ENCODE peak calls at places on chromosomes 1 and 21, in ten cellular contexts. One of them, this sample, is unnamed. For H3K4me1, the result is how much of the 10 kb centered on the place peaks cover.

GRCh38 chr21:42460391-42461184 is 35.4 kb downstream of the RSPH1 start:
- DNase-seq in OCI-LY7: peak
- DNase-seq in SK-N-SH: peak
- DNase-seq in mesenchymal stem cell: no peak
- DNase-seq in neural progenitor cell: peak
- DNase-seq in endothelial cell of umbilical vein: no peak
- DNase-seq in neuronal stem cell: no peak
- DNase-seq in PC-3: no peak
- DNase-seq in hepatocyte: no peak
- DNase-seq in fibroblast of lung: no peak
- DNase-seq in this sample: peak

GRCh38 chr1:208349679-208350330 is 105.6 kb upstream of the PLXNA2 start:
- DNase-seq in fibroblast of lung: no peak
- DNase-seq in OCI-LY7: no peak
- DNase-seq in SK-N-SH: no peak
- DNase-seq in neural progenitor cell: peak
- DNase-seq in mesenchymal stem cell: no peak
- DNase-seq in PC-3: no peak
- DNase-seq in endothelial cell of umbilical vein: no peak
- DNase-seq in neuronal stem cell: peak
- DNase-seq in hepatocyte: no peak
- DNase-seq in this sample: no peak

GRCh38 chr1:99943238-99943794 is 26.5 kb upstream of the SLC35A3 start:
- DNase-seq in mesenchymal stem cell: peak
- DNase-seq in neuronal stem cell: no peak
- DNase-seq in fibroblast of lung: peak
- DNase-seq in PC-3: peak
- DNase-seq in SK-N-SH: no peak
- DNase-seq in neural progenitor cell: no peak
- DNase-seq in endothelial cell of umbilical vein: no peak
- DNase-seq in hepatocyte: peak
- DNase-seq in OCI-LY7: no peak
- DNase-seq in this sample: no peak

GRCh38 chr1:112589766-112590165 is 29.2 kb downstream of the ST7L start:
- DNase-seq in OCI-LY7: no peak
- DNase-seq in hepatocyte: no peak
- DNase-seq in fibroblast of lung: no peak
- DNase-seq in mesenchymal stem cell: no peak
- DNase-seq in endothelial cell of umbilical vein: no peak
- DNase-seq in neuronal stem cell: no peak
- DNase-seq in PC-3: no peak
- DNase-seq in SK-N-SH: no peak
- DNase-seq in neural progenitor cell: no peak
- DNase-seq in this sample: no peak

GRCh38 chr1:245003246-245003645 is 138.9 kb upstream of the HNRNPU start:
- DNase-seq in fibroblast of lung: no peak
- DNase-seq in neural progenitor cell: no peak
- DNase-seq in OCI-LY7: no peak
- DNase-seq in hepatocyte: no peak
- DNase-seq in SK-N-SH: no peak
- DNase-seq in mesenchymal stem cell: no peak
- DNase-seq in endothelial cell of umbilical vein: no peak
- DNase-seq in neuronal stem cell: no peak
- DNase-seq in PC-3: no peak
- DNase-seq in this sample: no peak

GRCh38 chr1:24540906-24541710 is 14.8 kb upstream of the NCMAP start:
- DNase-seq in fibroblast of lung: peak
- DNase-seq in hepatocyte: peak
- DNase-seq in mesenchymal stem cell: peak
- DNase-seq in endothelial cell of umbilical vein: peak
- DNase-seq in PC-3: peak
- DNase-seq in OCI-LY7: no peak
- DNase-seq in neuronal stem cell: no peak
- DNase-seq in neural progenitor cell: no peak
- DNase-seq in SK-N-SH: no peak
- DNase-seq in this sample: peak

GRCh38 chr21:15564907-15565306 is 164.9 kb upstream of the USP25 start:
- DNase-seq in OCI-LY7: no peak
- DNase-seq in neural progenitor cell: peak
- DNase-seq in fibroblast of lung: no peak
- DNase-seq in PC-3: no peak
- DNase-seq in mesenchymal stem cell: no peak
- DNase-seq in neuronal stem cell: no peak
- DNase-seq in endothelial cell of umbilical vein: no peak
- DNase-seq in hepatocyte: peak
- DNase-seq in SK-N-SH: no peak
- DNase-seq in this sample: no peak

GRCh38 chr1:187383366-187383765 is 554.6 kb downstream of the PLA2G4A start:
- DNase-seq in fibroblast of lung: no peak
- DNase-seq in OCI-LY7: no peak
- DNase-seq in neural progenitor cell: peak
- DNase-seq in neuronal stem cell: no peak
- DNase-seq in mesenchymal stem cell: no peak
- DNase-seq in PC-3: no peak
- DNase-seq in hepatocyte: no peak
- DNase-seq in endothelial cell of umbilical vein: no peak
- DNase-seq in SK-N-SH: no peak
- DNase-seq in this sample: no peak

GRCh38 chr1:44650159-44650831 is 24.0 kb downstream of the TMEM53 start:
- DNase-seq in mesenchymal stem cell: no peak
- DNase-seq in OCI-LY7: no peak
- DNase-seq in endothelial cell of umbilical vein: no peak
- DNase-seq in SK-N-SH: peak
- DNase-seq in neural progenitor cell: peak
- DNase-seq in PC-3: no peak
- DNase-seq in fibroblast of lung: no peak
- DNase-seq in neuronal stem cell: peak
- DNase-seq in hepatocyte: peak
- DNase-seq in this sample: no peak

GRCh38 chr1:61110587-61110986 is 28.2 kb downstream of the NFIA start:
- DNase-seq in neuronal stem cell: no peak
- DNase-seq in neural progenitor cell: no peak
- DNase-seq in OCI-LY7: no peak
- DNase-seq in SK-N-SH: no peak
- DNase-seq in endothelial cell of umbilical vein: no peak
- DNase-seq in hepatocyte: no peak
- DNase-seq in fibroblast of lung: no peak
- DNase-seq in PC-3: no peak
- DNase-seq in mesenchymal stem cell: no peak
- DNase-seq in this sample: no peak
- H3K4me2 ChIP-seq in neuronal stem cell: no peak
- H3K4me2 ChIP-seq in neural progenitor cell: no peak
- H3K4me2 ChIP-seq in OCI-LY7: no peak
- H3K4me2 ChIP-seq in SK-N-SH: no peak
- H3K4me2 ChIP-seq in endothelial cell of umbilical vein: no peak
- H3K4me2 ChIP-seq in hepatocyte: no peak
- H3K4me2 ChIP-seq in fibroblast of lung: no peak
- H3K4me2 ChIP-seq in PC-3: no peak
- H3K4me2 ChIP-seq in mesenchymal stem cell: no peak
- H3K4me2 ChIP-seq in this sample: no peak

DNA sequence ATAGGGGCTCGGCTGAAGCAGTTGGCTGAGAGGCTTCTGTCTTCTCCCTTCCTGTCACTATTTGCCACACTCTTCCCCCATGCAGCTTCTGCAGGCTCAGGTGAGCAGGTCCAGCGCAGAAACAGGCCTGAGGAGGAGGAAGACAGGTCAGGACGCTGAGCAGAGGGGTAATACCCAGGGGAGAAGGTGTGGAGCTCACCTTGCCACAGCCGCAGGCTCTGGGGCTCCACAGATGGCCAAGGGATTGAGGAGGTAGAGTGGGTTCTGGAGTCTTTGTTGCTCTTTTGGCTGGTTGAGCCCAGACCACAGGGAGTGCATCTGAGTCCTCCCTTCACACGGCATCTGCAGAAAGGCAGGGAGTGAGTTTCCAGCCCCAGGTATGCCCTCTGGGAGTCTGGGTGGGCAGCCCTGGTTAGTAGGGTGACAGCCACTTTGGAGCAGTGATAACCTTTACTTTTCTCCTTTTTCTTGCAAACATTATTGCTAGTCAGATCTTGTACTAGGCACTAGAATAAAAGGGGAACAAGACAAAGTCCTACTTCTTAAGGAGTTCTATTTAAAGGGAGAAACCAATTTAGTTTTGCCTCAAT is 9.7 kb downstream of the EIF3I start:
- DNase-seq in mesenchymal stem cell: no peak
- DNase-seq in neural progenitor cell: no peak
- DNase-seq in neuronal stem cell: no peak
- DNase-seq in SK-N-SH: no peak
- DNase-seq in endothelial cell of umbilical vein: no peak
- DNase-seq in fibroblast of lung: no peak
- DNase-seq in OCI-LY7: no peak
- DNase-seq in hepatocyte: no peak
- DNase-seq in PC-3: no peak
- DNase-seq in this sample: no peak
- H3K4me3 ChIP-seq in mesenchymal stem cell: no peak
- H3K4me3 ChIP-seq in neural progenitor cell: no peak
- H3K4me3 ChIP-seq in neuronal stem cell: no peak
- H3K4me3 ChIP-seq in SK-N-SH: no peak
- H3K4me3 ChIP-seq in endothelial cell of umbilical vein: no peak
- H3K4me3 ChIP-seq in fibroblast of lung: no peak
- H3K4me3 ChIP-seq in OCI-LY7: no peak
- H3K4me3 ChIP-seq in hepatocyte: no peak
- H3K4me3 ChIP-seq in PC-3: no peak
- H3K4me3 ChIP-seq in this sample: no peak

GRCh38 chr21:29145837-29146453 is 15.5 kb downstream of the MAP3K7CL start:
- DNase-seq in SK-N-SH: no peak
- DNase-seq in fibroblast of lung: peak
- DNase-seq in hepatocyte: no peak
- DNase-seq in neuronal stem cell: no peak
- DNase-seq in mesenchymal stem cell: peak
- DNase-seq in OCI-LY7: no peak
- DNase-seq in neural progenitor cell: no peak
- DNase-seq in PC-3: no peak
- DNase-seq in endothelial cell of umbilical vein: peak
- DNase-seq in this sample: no peak

GRCh38 chr21:29146726-29147125 is 16.3 kb downstream of the MAP3K7CL start:
- DNase-seq in neuronal stem cell: no peak
- DNase-seq in SK-N-SH: no peak
- DNase-seq in hepatocyte: no peak
- DNase-seq in fibroblast of lung: peak
- DNase-seq in endothelial cell of umbilical vein: peak
- DNase-seq in mesenchymal stem cell: no peak
- DNase-seq in PC-3: no peak
- DNase-seq in OCI-LY7: no peak
- DNase-seq in neural progenitor cell: no peak
- DNase-seq in this sample: no peak

GRCh38 chr21:29145354-29145782 is 14.9 kb downstream of the MAP3K7CL start:
- DNase-seq in fibroblast of lung: peak
- DNase-seq in neural progenitor cell: no peak
- DNase-seq in SK-N-SH: no peak
- DNase-seq in OCI-LY7: no peak
- DNase-seq in hepatocyte: peak
- DNase-seq in mesenchymal stem cell: peak
- DNase-seq in neuronal stem cell: no peak
- DNase-seq in endothelial cell of umbilical vein: peak
- DNase-seq in PC-3: peak
- DNase-seq in this sample: no peak

GRCh38 chr21:29149771-29150425 is 19.5 kb downstream of the MAP3K7CL start:
- DNase-seq in OCI-LY7: no peak
- DNase-seq in hepatocyte: no peak
- DNase-seq in fibroblast of lung: peak
- DNase-seq in PC-3: peak
- DNase-seq in endothelial cell of umbilical vein: peak
- DNase-seq in SK-N-SH: no peak
- DNase-seq in neural progenitor cell: no peak
- DNase-seq in mesenchymal stem cell: peak
- DNase-seq in neuronal stem cell: no peak
- DNase-seq in this sample: no peak

DNA sequence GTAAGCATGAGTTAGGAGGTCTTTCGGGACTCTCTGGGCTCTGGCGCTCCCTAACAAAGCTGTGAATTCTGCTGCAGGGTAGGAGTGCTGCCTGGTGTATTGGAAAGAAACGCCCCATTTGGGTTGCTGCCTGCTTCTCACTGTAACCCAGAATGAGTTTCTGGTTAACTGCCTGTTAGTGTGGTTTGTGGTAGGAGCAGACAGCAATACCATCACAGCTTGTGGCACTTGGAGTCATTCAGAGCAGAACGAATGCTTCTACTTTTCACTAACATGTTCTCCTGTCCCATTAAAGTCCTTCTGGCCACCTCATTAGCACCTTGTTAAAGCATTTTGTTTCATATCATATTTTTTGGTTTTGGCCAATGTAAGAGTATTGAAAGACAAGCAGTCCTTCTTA is 18.1 kb downstream of the MAP3K7CL start:
- DNase-seq in SK-N-SH: no peak
- DNase-seq in neuronal stem cell: no peak
- DNase-seq in OCI-LY7: no peak
- DNase-seq in mesenchymal stem cell: no peak
- DNase-seq in PC-3: no peak
- DNase-seq in endothelial cell of umbilical vein: no peak
- DNase-seq in neural progenitor cell: no peak
- DNase-seq in fibroblast of lung: peak
- DNase-seq in hepatocyte: no peak
- DNase-seq in this sample: no peak
- H3K4me1 ChIP-seq in SK-N-SH: under half
- H3K4me1 ChIP-seq in neuronal stem cell: under half
- H3K4me1 ChIP-seq in OCI-LY7: under half
- H3K4me1 ChIP-seq in mesenchymal stem cell: under half
- H3K4me1 ChIP-seq in PC-3: under half
- H3K4me1 ChIP-seq in endothelial cell of umbilical vein: under half
- H3K4me1 ChIP-seq in neural progenitor cell: under half
- H3K4me1 ChIP-seq in fibroblast of lung: under half
- H3K4me1 ChIP-seq in hepatocyte: under half
- H3K4me1 ChIP-seq in this sample: under half

DNA sequence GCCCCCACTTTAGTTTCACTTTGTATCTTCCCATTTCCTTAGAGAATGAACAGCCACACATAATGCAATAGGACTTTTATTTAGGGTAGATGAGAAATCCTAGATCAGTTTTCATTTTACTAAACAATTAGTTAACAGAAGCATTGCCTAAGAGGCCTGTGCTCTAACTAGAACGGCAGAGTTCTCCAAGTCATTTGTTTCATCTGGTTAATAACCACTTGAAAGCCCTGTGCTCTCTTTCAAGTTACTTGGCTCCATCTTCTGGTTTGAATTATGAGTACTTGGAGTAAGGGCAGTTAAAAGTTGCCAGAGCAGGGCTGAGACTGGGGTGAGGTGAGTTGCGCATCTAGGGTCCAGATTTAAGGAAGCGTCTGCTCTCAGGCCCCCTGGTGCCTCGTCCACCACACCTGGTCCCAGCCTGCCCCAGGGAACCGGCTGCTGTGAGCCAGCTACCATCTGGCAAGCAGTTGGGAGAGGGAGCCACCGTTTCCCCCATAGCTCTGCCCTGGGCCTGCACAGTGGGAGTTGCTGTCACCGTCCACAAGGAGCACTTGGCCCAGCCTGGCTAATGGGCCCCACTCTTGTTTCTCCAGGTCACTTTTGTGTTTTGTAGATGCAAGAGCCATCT is 18.1 kb upstream of the SLC44A3 start:
- DNase-seq in mesenchymal stem cell: peak
- DNase-seq in hepatocyte: peak
- DNase-seq in fibroblast of lung: peak
- DNase-seq in SK-N-SH: peak
- DNase-seq in endothelial cell of umbilical vein: peak
- DNase-seq in OCI-LY7: peak
- DNase-seq in neural progenitor cell: peak
- DNase-seq in neuronal stem cell: peak
- DNase-seq in PC-3: peak
- DNase-seq in this sample: peak
- H3K4me2 ChIP-seq in mesenchymal stem cell: no peak
- H3K4me2 ChIP-seq in hepatocyte: peak
- H3K4me2 ChIP-seq in fibroblast of lung: peak
- H3K4me2 ChIP-seq in SK-N-SH: peak
- H3K4me2 ChIP-seq in endothelial cell of umbilical vein: peak
- H3K4me2 ChIP-seq in OCI-LY7: peak
- H3K4me2 ChIP-seq in neural progenitor cell: no peak
- H3K4me2 ChIP-seq in neuronal stem cell: no peak
- H3K4me2 ChIP-seq in PC-3: peak
- H3K4me2 ChIP-seq in this sample: no peak

This sample was measured in MM.1S.